ENCODE peak calls at places on chromosome 15, in five cellular contexts. M, G, B, Z and N are unnamed samples.

GRCh38 chr15:60682115-60682514 is 203.2 kb upstream of the ICE2 start:
- DNase-seq in M (no peak), G (no peak), B (no peak), Z (no peak), N (no peak)

GRCh38 chr15:55016225-55016624 is 180.5 kb downstream of the RSL24D1 start:
- DNase-seq in M (no peak), G (no peak), B (no peak), Z (no peak), N (no peak)

GRCh38 chr15:29449136-29449535 is 179.5 kb upstream of the NSMCE3 start:
- DNase-seq in M (no peak), G (no peak), B (peak; percentile 22), Z (no peak), N (no peak)

GRCh38 chr15:72229076-72229946 is 1.7 kb downstream of the PKM start:
- DNase-seq in M (no peak), G (no peak), B (no peak), Z (peak; percentile 18), N (no peak)

GRCh38 chr15:86743283-86743903 is 663.7 kb downstream of the AGBL1 start:
- DNase-seq in M (no peak), G (peak; percentile 20), B (peak; percentile 41), Z (peak; percentile 76), N (peak; percentile 38)

GRCh38 chr15:80204231-80204630 is 47.8 kb downstream of the CTXND1 start:
- DNase-seq in M (no peak), G (no peak), B (no peak), Z (no peak), N (no peak)

GRCh38 chr15:40081691-40082194 is 26.9 kb downstream of the BMF start:
- DNase-seq in M (no peak), G (no peak), B (peak; percentile 78), Z (no peak), N (peak; percentile 72)

GRCh38 chr15:89677381-89677780 is 1.8 kb downstream of the PLIN1 start:
- DNase-seq in M (no peak), G (no peak), B (no peak), Z (no peak), N (no peak)

GRCh38 chr15:57476533-57476975 is 100.2 kb downstream of the CGNL1 start:
- DNase-seq in M (peak; percentile 31), G (no peak), B (no peak), Z (peak; percentile 33), N (no peak)

GRCh38 chr15:63421433-63421832 is 39.8 kb upstream of the CA12 start:
- DNase-seq in M (no peak), G (no peak), B (no peak), Z (no peak), N (no peak)

DNA sequence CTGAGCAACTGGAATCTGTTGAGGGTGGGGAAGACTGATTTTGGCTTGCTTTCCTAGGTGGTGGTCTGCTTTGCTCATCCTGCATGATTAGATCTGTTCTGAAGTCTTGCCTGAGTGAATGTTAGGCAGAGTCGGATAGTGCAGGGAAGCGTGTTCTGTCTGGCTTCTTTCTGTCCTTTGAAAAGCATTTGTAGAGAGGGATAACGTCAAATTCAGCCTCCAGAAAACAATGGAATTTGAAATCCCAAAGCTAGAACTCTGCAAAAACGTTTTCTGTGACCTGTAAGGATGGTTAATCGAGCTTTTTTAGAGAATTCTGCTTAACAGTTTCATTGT is 1.4 kb downstream of the GLCE start:
- DNase-seq in M (no peak), G (no peak), B (no peak), Z (no peak), N (no peak)
- TF ChIP-seq CTCF in M (no peak), G (peak; percentile 25), B (no peak), Z (no peak), N (no peak)

GRCh38 chr15:96657096-96657495 is 326.6 kb downstream of the NR2F2 start:
- DNase-seq in M (no peak), G (no peak), B (no peak), Z (no peak), N (no peak)
- TF ChIP-seq CTCF in M (no peak), G (no peak), B (no peak), Z (no peak), N (no peak)

GRCh38 chr15:75532413-75533250 is 46.5 kb downstream of the PTPN9 start:
- DNase-seq in M (no peak), G (peak; percentile 32), B (peak; percentile 45), Z (peak; percentile 66), N (peak; percentile 61)
- TF ChIP-seq CTCF in M (peak; percentile 26), G (no peak), B (peak; percentile 67), Z (peak; percentile 25), N (peak; percentile 56)

DNA sequence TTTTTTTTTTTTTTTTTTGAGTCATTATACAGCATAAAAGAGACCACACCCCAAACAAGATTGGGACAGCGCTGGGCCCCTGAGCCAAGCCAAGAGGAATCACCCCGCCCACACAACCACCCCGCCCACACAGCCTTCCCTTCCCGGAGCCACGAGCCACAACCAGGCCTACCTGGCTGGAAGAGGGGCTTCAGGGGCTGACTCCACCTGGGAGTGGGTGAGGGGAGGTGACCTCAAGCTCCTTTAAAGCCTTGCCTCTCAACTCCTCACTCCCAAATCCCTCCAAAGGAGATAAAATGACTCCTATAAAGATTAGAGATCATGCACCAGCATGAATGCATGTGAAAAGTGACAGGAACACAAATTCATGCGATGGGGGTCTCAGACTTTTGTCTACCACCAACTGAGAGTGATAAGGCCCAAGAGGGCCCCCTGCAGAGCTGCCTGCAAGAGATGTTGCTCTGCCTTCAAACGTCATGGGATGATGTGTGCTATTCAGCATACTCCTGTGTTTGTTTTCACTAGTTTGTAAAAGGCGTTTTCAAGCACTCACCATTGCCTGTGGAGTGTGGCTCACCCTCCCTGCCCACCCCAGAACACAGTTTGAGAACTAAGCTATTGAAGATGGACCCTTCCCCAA is 23.1 kb upstream of the KLF13 start:
- DNase-seq in M (no peak), G (peak; percentile 55), B (no peak), Z (peak; percentile 32), N (no peak)
- TF ChIP-seq CTCF in M (no peak), G (no peak), B (no peak), Z (no peak), N (no peak)